ENCODE peak calls at places on chromosomes 16 and 17, in seven cellular contexts. Z is tibial artery; O is CD8-positive, alpha-beta memory T cell; U is lung; J is small intestine; Y is heart right ventricle; T is Peyer's patch. A is an unnamed sample. For H3K4me1, the result is how much of the 10 kb centered on the place peaks cover.

GRCh38 chr16:65779196-65779595 is 587.3 kb upstream of the CDH5 start:
- DNase-seq in Y (no peak), T (no peak), U (no peak), Z (peak), O (no peak), J (no peak), A (no peak)

GRCh38 chr17:39688475-39688835 is 598 bp upstream of the PGAP3 start:
- DNase-seq in U (no peak), J (no peak), O (no peak), Y (no peak), Z (no peak), T (no peak), A (no peak)

GRCh38 chr17:80790021-80790765 is 201.4 kb upstream of the CHMP6 start:
- DNase-seq in Z (no peak), Y (no peak), T (no peak), O (no peak), J (no peak), U (no peak), A (no peak)

GRCh38 chr16:69040144-69040909 is 65.1 kb upstream of the HAS3 start:
- DNase-seq in O (no peak), J (peak), Z (no peak), T (no peak), Y (no peak), U (no peak), A (no peak)

GRCh38 chr16:2757344-2757743 is 4.9 kb downstream of the SRRM2 start:
- DNase-seq in U (no peak), Z (no peak), O (no peak), J (no peak), Y (no peak), T (peak), A (no peak)

GRCh38 chr17:40319651-40320550 is 10.9 kb downstream of the RARA start:
- DNase-seq in Z (peak), J (no peak), O (peak), Y (no peak), T (peak), U (peak), A (peak)

GRCh38 chr16:535446-536405 is 8.2 kb downstream of the CAPN15 start:
- DNase-seq in T (peak), U (no peak), O (no peak), Z (no peak), Y (no peak), J (peak), A (peak)

GRCh38 chr16:48720266-48720665 is 110.3 kb upstream of the N4BP1 start:
- DNase-seq in T (no peak), U (no peak), J (no peak), Z (no peak), Y (peak), O (no peak), A (no peak)

GRCh38 chr17:29731589-29731929 is 108.8 kb upstream of the CORO6 start:
- DNase-seq in J (no peak), U (no peak), Z (no peak), O (no peak), T (no peak), Y (no peak), A (no peak)
- H3K27ac ChIP-seq in J (no peak), U (no peak), Z (no peak), O (no peak), T (no peak), Y (peak), A (no peak)

GRCh38 chr16:70561623-70562022 is 38.0 kb downstream of the SF3B3 start:
- DNase-seq in U (peak), T (no peak), O (no peak), Z (no peak), J (no peak), Y (no peak), A (no peak)
- H3K4me1 ChIP-seq in U (under half), T (under half), O (under half), Z (under half), J (under half), Y (under half), A (under half)

GRCh38 chr17:47301831-47302230 is 21.9 kb upstream of the EFCAB13 start:
- DNase-seq in O (no peak), U (no peak), J (no peak), T (no peak), Y (no peak), Z (no peak), A (no peak)

GRCh38 chr17:47299239-47299910 is 24.4 kb upstream of the EFCAB13 start:
- DNase-seq in T (no peak), Y (no peak), Z (no peak), U (no peak), O (no peak), J (no peak), A (no peak)

GRCh38 chr17:47298712-47299111 is 25.0 kb upstream of the EFCAB13 start:
- DNase-seq in Z (no peak), J (no peak), T (no peak), Y (no peak), U (no peak), O (no peak), A (no peak)

GRCh38 chr17:47300718-47301117 is 23.0 kb upstream of the EFCAB13 start:
- DNase-seq in T (no peak), Z (no peak), O (no peak), U (no peak), J (no peak), Y (no peak), A (no peak)

GRCh38 chr17:47301161-47301560 is 22.6 kb upstream of the EFCAB13 start:
- DNase-seq in Y (no peak), J (no peak), U (no peak), Z (no peak), T (no peak), O (no peak), A (no peak)
- H3K27ac ChIP-seq in Y (no peak), J (no peak), U (no peak), Z (no peak), T (no peak), O (no peak), A (no peak)

GRCh38 chr16:85379041-85380001 is 233.8 kb upstream of the GSE1 start:
- DNase-seq in J (peak), T (no peak), O (no peak), Y (no peak), Z (no peak), U (no peak), A (no peak)

GRCh38 chr16:85378145-85379040 is 234.7 kb upstream of the GSE1 start:
- DNase-seq in T (no peak), Y (no peak), Z (no peak), J (no peak), U (no peak), O (no peak), A (no peak)

GRCh38 chr16:85375282-85375681 is 237.8 kb upstream of the GSE1 start:
- DNase-seq in T (no peak), J (no peak), Z (no peak), U (no peak), O (no peak), Y (no peak), A (no peak)

GRCh38 chr16:85376292-85377095 is 236.6 kb upstream of the GSE1 start:
- DNase-seq in Z (peak), Y (peak), U (no peak), J (peak), T (no peak), O (no peak), A (no peak)

DNA sequence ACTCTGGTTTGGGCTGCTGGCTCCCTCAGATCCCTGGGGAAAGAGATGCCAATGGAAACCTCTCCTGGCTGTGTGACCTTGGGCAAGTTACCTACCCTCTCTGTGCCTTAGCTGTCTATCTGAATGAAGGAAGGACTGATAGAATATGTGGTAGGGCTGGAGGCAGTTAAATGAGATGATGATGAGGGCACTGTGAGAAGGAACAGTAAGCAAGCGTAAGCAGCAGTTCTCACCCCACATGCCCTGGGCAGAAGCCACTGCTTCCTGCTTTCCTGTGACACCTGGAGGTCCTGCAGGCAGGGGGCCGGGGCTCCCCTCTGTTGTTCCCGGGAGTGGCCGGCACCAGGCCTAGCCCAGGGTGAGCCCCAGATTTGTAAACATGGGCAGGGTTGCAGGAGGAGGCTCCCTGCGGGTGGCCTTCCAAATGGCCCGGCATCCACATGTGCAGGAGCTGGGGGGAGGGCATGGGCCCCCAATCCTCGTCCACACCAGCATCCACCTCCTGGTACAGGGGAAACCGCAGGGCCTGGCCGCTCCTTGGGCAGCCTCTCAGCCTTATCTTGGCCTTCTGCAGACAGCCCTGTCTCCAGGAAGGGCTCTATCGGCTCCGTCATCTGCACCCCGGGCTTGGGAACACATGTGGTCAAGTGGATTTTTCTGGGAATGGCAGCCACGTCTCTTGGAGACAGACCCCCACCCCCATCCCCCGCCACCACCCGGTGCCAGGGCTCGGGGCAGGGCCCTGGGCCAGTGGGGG is 235.6 kb upstream of the GSE1 start:
- DNase-seq in Y (no peak), J (no peak), T (no peak), Z (no peak), O (no peak), U (no peak), A (no peak)
- H3K4me1 ChIP-seq in Y (under half), J (under half), T (under half), Z (half or more), O (under half), U (under half), A (under half)

GRCh38 chr16:56909484-56910113 is 22.3 kb upstream of the HERPUD1 start:
- DNase-seq in T (no peak), U (no peak), J (peak), Y (no peak), O (peak), Z (no peak), A (no peak)
- H3K27ac ChIP-seq in T (no peak), U (no peak), J (no peak), Y (no peak), O (no peak), Z (no peak), A (peak)

DNA sequence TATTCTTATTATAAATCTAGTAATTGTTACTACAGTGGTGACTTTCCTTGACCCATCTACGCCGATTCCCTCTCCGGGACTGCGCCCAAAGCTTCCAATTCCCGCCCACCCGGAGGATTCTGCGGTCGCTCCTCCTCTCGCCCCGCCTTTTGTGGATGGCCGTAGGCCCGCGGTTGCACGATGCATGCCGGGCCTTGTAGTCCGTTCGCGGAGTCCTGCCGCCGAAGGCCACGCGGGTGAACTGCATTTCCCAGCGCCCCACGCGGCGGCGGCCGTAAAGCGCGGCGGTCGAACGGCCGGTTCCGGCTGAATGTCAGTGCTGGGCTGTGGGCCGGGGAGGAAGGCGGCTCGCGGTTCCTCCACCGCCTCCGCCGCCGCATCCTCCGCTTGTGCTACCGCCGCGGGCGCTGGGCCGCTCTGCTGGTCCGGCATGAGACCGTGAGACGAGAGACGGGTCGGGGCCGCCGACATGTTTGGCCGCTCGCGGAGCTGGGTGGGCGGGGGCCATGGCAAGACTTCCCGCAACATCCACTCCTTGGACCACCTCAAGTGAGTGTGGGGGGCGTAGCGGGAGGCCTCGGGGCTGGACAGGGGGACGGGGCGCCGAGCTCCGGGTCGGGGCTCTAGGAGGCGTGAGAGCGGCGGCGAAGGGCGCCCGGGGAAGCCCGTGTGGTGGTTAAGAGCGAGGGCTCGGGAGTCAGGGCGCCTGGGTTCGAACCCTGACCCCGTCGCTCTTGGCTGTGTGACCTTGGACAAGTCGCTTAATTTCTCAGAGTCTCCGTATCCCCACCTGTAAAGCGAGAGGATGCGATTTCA is at the start of gene CLEC16A:
- DNase-seq in O (peak), J (peak), T (peak), Z (peak), U (peak), Y (peak), A (peak)
- H3K4me1 ChIP-seq in O (half or more), J (under half), T (under half), Z (half or more), U (under half), Y (half or more), A (under half)

DNA sequence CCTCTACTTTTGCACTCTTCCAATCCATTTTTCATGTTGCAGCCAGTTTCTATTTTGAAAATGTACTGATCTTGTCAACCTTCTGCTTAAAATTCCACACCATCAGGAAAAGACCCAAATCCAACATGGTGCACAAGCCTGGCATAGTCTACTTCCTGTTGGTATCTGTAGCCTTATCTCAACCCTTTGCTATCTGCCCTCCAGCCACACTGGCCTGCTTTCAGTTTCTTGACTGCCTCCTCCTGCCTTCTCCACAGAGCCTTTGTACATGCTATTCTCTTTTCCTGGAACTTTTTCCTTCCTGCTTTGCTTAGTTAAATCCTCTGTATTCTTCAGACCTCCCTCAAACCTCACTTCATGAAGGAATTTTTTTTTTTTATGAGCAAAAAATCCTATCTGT is 31.5 kb downstream of the NLRP1 start:
- DNase-seq in J (no peak), O (no peak), T (no peak), U (no peak), Y (no peak), Z (no peak), A (no peak)
- H3K27ac ChIP-seq in J (no peak), O (no peak), T (no peak), U (no peak), Y (no peak), Z (no peak), A (no peak)

GRCh38 chr17:66138120-66138519 is 53.8 kb downstream of the CEP112 start:
- DNase-seq in Y (no peak), Z (no peak), T (no peak), U (no peak), J (no peak), O (no peak), A (no peak)
- H3K4me1 ChIP-seq in Y (under half), Z (under half), T (under half), U (under half), J (under half), O (under half), A (under half)